ENCODE peak calls at places on chromosomes 1 and 21, in six cellular contexts. One of them, this sample, is unnamed. For H3K27me3, the result is how much of the 10 kb centered on the place peaks cover.

GRCh38 chr1:51313961-51314777 is 16.2 kb downstream of the TTC39A start:
- DNase-seq in IMR-90: peak
- DNase-seq in gastrocnemius medialis: no peak
- DNase-seq in tibial nerve: no peak
- DNase-seq in spleen: peak
- DNase-seq in H1: no peak
- DNase-seq in this sample: no peak

GRCh38 chr1:86866665-86867064 is 47.3 kb downstream of the SELENOF start:
- DNase-seq in H1: no peak
- DNase-seq in gastrocnemius medialis: no peak
- DNase-seq in IMR-90: peak
- DNase-seq in spleen: no peak
- DNase-seq in tibial nerve: no peak
- DNase-seq in this sample: no peak

GRCh38 chr1:243945727-243946126 is 95.7 kb upstream of the AKT3 start:
- DNase-seq in H1: peak
- DNase-seq in gastrocnemius medialis: no peak
- DNase-seq in spleen: no peak
- DNase-seq in IMR-90: no peak
- DNase-seq in tibial nerve: no peak
- DNase-seq in this sample: no peak

GRCh38 chr1:169892819-169893644 is 664 bp downstream of the SCYL3 start:
- DNase-seq in gastrocnemius medialis: no peak
- DNase-seq in H1: no peak
- DNase-seq in IMR-90: peak
- DNase-seq in spleen: no peak
- DNase-seq in tibial nerve: no peak
- DNase-seq in this sample: peak

GRCh38 chr1:212045981-212046380 is 10.4 kb downstream of the DTL start:
- DNase-seq in IMR-90: peak
- DNase-seq in H1: no peak
- DNase-seq in gastrocnemius medialis: no peak
- DNase-seq in tibial nerve: no peak
- DNase-seq in spleen: no peak
- DNase-seq in this sample: no peak

GRCh38 chr1:25779387-25779786 is 20.6 kb upstream of the SELENON start:
- DNase-seq in H1: no peak
- DNase-seq in spleen: no peak
- DNase-seq in tibial nerve: no peak
- DNase-seq in gastrocnemius medialis: no peak
- DNase-seq in IMR-90: no peak
- DNase-seq in this sample: no peak

GRCh38 chr1:221356693-221357092 is 385.2 kb downstream of the DUSP10 start:
- DNase-seq in gastrocnemius medialis: no peak
- DNase-seq in spleen: no peak
- DNase-seq in IMR-90: no peak
- DNase-seq in H1: no peak
- DNase-seq in tibial nerve: no peak
- DNase-seq in this sample: no peak

GRCh38 chr1:230068952-230069684 is 2.1 kb downstream of the GALNT2 start:
- DNase-seq in spleen: no peak
- DNase-seq in IMR-90: no peak
- DNase-seq in gastrocnemius medialis: no peak
- DNase-seq in H1: no peak
- DNase-seq in tibial nerve: no peak
- DNase-seq in this sample: no peak

GRCh38 chr1:14686701-14687100 is 88.2 kb downstream of the KAZN start:
- DNase-seq in gastrocnemius medialis: no peak
- DNase-seq in tibial nerve: no peak
- DNase-seq in spleen: no peak
- DNase-seq in IMR-90: no peak
- DNase-seq in H1: no peak
- DNase-seq in this sample: no peak

GRCh38 chr1:27007909-27008582 is 4.6 kb downstream of the TENT5B start:
- DNase-seq in IMR-90: no peak
- DNase-seq in tibial nerve: no peak
- DNase-seq in H1: peak
- DNase-seq in gastrocnemius medialis: no peak
- DNase-seq in spleen: no peak
- DNase-seq in this sample: no peak

GRCh38 chr1:193115629-193116227 is 6.1 kb upstream of the CDC73 start:
- DNase-seq in tibial nerve: no peak
- DNase-seq in H1: no peak
- DNase-seq in gastrocnemius medialis: peak
- DNase-seq in spleen: no peak
- DNase-seq in IMR-90: peak
- DNase-seq in this sample: no peak

GRCh38 chr1:56413671-56414199 is 165.6 kb downstream of the PLPP3 start:
- DNase-seq in tibial nerve: no peak
- DNase-seq in H1: no peak
- DNase-seq in spleen: no peak
- DNase-seq in IMR-90: no peak
- DNase-seq in gastrocnemius medialis: no peak
- DNase-seq in this sample: no peak

GRCh38 chr1:43282220-43283195 is 2.9 kb downstream of the C1orf210 start:
- DNase-seq in gastrocnemius medialis: no peak
- DNase-seq in IMR-90: no peak
- DNase-seq in spleen: peak
- DNase-seq in H1: no peak
- DNase-seq in tibial nerve: no peak
- DNase-seq in this sample: peak

GRCh38 chr1:147078606-147079399 is 93.5 kb downstream of the PRKAB2 start:
- DNase-seq in tibial nerve: no peak
- DNase-seq in spleen: no peak
- DNase-seq in H1: peak
- DNase-seq in IMR-90: no peak
- DNase-seq in gastrocnemius medialis: no peak
- DNase-seq in this sample: no peak

GRCh38 chr1:85230305-85230977 is 29.0 kb downstream of the C1orf52 start:
- DNase-seq in gastrocnemius medialis: no peak
- DNase-seq in tibial nerve: no peak
- DNase-seq in IMR-90: no peak
- DNase-seq in spleen: no peak
- DNase-seq in H1: no peak
- DNase-seq in this sample: no peak

GRCh38 chr1:228020686-228021525 is 14.1 kb downstream of the WNT3A start:
- DNase-seq in H1: peak
- DNase-seq in tibial nerve: no peak
- DNase-seq in gastrocnemius medialis: peak
- DNase-seq in IMR-90: no peak
- DNase-seq in spleen: peak
- DNase-seq in this sample: peak

GRCh38 chr1:218284377-218284916 is 646 bp upstream of the RRP15 start:
- DNase-seq in H1: no peak
- DNase-seq in gastrocnemius medialis: no peak
- DNase-seq in tibial nerve: no peak
- DNase-seq in IMR-90: no peak
- DNase-seq in spleen: peak
- DNase-seq in this sample: peak

GRCh38 chr21:45228656-45229240 is 58.9 kb downstream of the POFUT2 start:
- DNase-seq in gastrocnemius medialis: no peak
- DNase-seq in IMR-90: peak
- DNase-seq in H1: no peak
- DNase-seq in spleen: no peak
- DNase-seq in tibial nerve: no peak
- DNase-seq in this sample: no peak

DNA sequence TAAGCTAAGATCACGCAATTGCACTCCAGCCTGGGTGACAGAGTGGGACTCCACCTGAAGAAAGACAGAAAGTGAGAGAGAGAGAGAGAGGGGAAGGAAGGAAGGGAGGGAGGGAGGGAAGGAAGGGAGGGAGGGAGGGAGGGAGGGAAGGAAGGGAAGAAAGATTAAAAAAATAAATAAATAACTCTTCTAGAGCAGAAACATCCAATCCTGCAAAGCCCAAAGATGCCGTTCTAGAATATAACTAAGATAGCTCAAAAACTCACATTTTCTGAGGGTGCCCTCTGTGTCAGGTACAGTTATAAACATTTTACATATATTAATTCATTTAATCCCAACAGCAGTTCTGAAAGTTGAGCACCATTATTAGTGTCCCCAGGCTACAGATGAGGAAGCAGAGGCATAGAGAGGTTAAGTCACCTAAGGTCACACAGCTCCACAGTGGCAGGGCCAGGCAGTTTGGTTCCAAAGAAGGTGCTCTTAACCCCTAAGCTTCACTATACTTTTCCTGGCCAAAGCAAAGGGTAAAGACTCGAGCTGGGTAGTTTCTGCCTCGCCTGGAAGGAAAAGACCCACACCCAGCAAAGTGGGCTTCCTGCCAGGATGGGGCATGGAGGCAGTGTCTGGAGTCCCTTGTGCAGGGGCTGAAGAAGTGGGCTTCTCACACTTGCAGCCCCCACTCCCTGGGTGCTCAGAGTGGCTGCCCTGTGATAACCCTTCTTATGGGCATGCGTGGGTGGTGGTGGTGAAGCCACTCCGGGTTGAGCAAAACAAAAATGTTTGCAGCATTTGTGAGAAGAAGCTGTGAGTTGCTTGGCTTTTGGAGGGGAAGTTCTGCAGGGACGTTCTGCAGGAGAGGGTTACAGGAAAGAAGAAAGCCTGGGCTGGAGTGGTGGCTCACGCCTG is 7.9 kb upstream of the PIK3CD start:
- DNase-seq in IMR-90: no peak
- DNase-seq in spleen: no peak
- DNase-seq in gastrocnemius medialis: no peak
- DNase-seq in tibial nerve: no peak
- DNase-seq in H1: no peak
- DNase-seq in this sample: no peak
- H3K27me3 ChIP-seq in IMR-90: under half
- H3K27me3 ChIP-seq in spleen: under half
- H3K27me3 ChIP-seq in gastrocnemius medialis: under half
- H3K27me3 ChIP-seq in tibial nerve: under half
- H3K27me3 ChIP-seq in H1: under half
- H3K27me3 ChIP-seq in this sample: under half

DNA sequence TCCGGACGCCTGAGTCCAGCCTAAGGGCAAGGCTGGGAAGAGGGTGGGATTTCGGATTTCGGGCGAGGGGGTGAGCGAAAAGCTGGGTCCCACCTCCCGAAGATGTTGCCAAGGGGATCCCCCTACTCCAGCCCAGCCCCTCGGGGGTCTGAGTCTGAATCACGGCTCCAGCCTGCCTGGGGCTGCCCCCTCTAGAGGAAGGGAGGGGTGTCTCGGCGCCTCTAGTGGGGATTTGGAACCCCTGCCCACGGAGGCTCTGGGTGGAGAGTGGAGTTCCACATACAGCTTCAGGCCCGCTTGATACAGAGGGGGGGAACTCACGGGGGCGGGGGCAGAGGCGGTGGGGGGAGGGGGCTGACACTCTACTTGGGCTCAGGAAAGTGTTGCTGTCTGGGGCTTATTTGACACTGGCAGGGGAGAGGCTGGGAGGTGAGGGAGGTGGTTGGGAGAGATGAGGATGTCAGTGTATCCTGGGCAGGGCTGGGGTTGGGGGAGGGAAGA is 686 bp downstream of the KIRREL1 start:
- DNase-seq in H1: no peak
- DNase-seq in tibial nerve: no peak
- DNase-seq in spleen: no peak
- DNase-seq in IMR-90: no peak
- DNase-seq in gastrocnemius medialis: no peak
- DNase-seq in this sample: no peak
- TF ChIP-seq POLR2A in H1: no peak
- TF ChIP-seq POLR2A in tibial nerve: no peak
- TF ChIP-seq POLR2A in spleen: no peak
- TF ChIP-seq POLR2A in IMR-90: no peak
- TF ChIP-seq POLR2A in gastrocnemius medialis: no peak
- TF ChIP-seq POLR2A in this sample: no peak

DNA sequence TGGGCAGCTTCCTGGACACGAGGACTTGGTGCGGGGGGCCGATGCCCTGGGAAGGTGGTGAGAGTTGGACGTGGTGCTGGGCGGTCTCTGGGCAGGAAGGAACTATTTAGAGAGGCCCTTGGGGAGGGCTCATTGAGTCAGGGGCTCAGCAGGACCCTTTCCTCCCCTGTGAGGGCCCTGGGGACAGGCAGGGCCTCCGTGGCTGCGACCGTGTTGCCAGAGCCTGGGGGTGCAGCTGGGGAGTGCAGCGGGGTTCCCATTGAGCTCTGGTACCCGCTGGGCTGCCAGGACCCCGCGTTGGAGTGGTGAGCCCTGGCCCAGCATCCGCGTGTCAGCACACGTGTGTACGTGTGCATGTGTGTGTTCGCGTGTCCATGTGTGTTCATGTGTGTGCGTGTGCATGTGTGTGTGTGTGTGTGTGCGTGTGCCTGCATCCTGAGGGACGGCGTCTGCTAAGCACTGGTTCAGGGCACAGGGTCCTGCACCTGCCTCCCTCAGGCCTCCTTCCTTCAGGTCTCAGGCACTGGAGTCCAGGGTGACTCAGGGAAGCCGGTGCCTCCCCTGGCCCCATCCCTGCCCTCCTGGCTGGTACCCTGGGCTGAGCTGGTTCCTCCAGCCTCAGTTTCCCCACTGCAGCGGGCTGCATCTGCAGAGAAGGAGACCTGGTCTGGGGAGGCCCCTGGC is 10.7 kb downstream of the RNF223 start:
- DNase-seq in spleen: no peak
- DNase-seq in H1: no peak
- DNase-seq in IMR-90: no peak
- DNase-seq in tibial nerve: no peak
- DNase-seq in gastrocnemius medialis: no peak
- DNase-seq in this sample: no peak
- H3K27me3 ChIP-seq in spleen: half or more
- H3K27me3 ChIP-seq in H1: under half
- H3K27me3 ChIP-seq in IMR-90: under half
- H3K27me3 ChIP-seq in tibial nerve: under half
- H3K27me3 ChIP-seq in gastrocnemius medialis: half or more
- H3K27me3 ChIP-seq in this sample: half or more

DNA sequence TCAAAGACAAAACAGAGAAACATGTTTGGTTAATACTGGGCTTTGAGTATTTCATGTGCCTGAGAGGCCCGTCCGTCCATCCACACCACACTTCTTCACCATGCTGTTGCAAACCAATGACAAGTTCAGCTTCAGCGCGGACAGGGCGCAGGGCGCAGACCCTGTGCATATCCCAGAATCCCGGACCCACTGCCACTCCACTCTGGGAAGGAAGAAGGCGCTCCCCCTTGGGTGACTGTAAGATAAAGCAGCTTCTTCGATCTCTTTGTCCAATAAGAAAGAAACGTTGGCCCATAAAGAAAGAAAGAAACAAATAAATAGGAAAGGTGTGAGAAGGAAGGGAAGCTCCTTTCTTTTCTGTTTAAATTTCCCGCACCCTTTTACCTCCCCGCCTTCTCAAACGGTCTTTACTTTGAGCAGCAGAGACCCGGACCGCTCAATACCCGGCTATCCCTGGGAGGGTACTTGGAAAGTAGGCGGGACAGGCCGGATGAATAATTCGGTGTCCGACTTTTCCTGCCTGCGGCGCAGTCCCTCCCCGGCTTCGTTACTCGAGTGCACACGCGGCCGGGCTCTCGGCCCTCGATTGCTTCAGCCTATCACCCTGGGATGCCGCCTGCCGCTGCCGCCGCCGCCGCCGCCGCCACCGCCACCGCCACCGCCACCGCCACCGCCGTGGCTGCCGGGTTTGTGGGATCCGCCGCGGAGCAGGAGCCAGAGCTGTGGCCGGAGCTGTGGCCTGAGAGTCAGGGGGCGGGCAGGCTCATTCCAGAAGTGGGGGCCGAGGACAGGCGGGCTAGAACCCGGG is 550 bp upstream of the RASAL2 start:
- DNase-seq in gastrocnemius medialis: peak
- DNase-seq in H1: peak
- DNase-seq in IMR-90: peak
- DNase-seq in tibial nerve: peak
- DNase-seq in spleen: peak
- DNase-seq in this sample: peak
- TF ChIP-seq POLR2A in gastrocnemius medialis: no peak
- TF ChIP-seq POLR2A in H1: no peak
- TF ChIP-seq POLR2A in IMR-90: no peak
- TF ChIP-seq POLR2A in tibial nerve: peak
- TF ChIP-seq POLR2A in spleen: no peak
- TF ChIP-seq POLR2A in this sample: no peak